ENCODE peak calls at places on chromosomes 6 and 20, in seven cellular contexts. J is K562, L is HCT116, F is SK-N-SH, M is HepG2, V is GM12878, O is H1. R is an unnamed sample.

GRCh38 chr20:63130654-63131577 is 85.0 kb downstream of the YTHDF1 start:
- DNase-seq in J (no peak), L (no peak), F (no peak), M (no peak), V (no peak), O (no peak), R (no peak)

GRCh38 chr20:48897298-48898044 is 24.0 kb upstream of the ARFGEF2 start:
- DNase-seq in J (no peak), L (peak; percentile 35), F (no peak), M (no peak), V (no peak), O (no peak), R (peak; percentile 45)

GRCh38 chr6:73942581-73942980 is 246.6 kb downstream of the CD109 start:
- DNase-seq in J (no peak), L (peak; percentile 59), F (no peak), M (peak; percentile 17), V (no peak), O (no peak), R (no peak)

GRCh38 chr6:44708208-44708607 is 320.7 kb downstream of the CDC5L start:
- DNase-seq in J (no peak), L (no peak), F (peak; percentile 38), M (no peak), V (no peak), O (no peak), R (no peak)

GRCh38 chr6:111591370-111591900 is 14.2 kb downstream of the TRAF3IP2 start:
- DNase-seq in J (peak; percentile 34), L (peak; percentile 92), F (peak; percentile 74), M (peak; percentile 88), V (no peak), O (no peak), R (no peak)

GRCh38 chr20:2659547-2659946 is 4.5 kb downstream of the IDH3B start:
- DNase-seq in J (no peak), L (no peak), F (no peak), M (no peak), V (no peak), O (no peak), R (no peak)

GRCh38 chr6:37994238-37994637 is 174.7 kb downstream of the ZFAND3 start:
- DNase-seq in J (no peak), L (no peak), F (no peak), M (no peak), V (no peak), O (no peak), R (no peak)

GRCh38 chr6:41237128-41237527 is 9.0 kb downstream of the TREML4 start:
- DNase-seq in J (no peak), L (no peak), F (no peak), M (no peak), V (no peak), O (no peak), R (no peak)

GRCh38 chr6:74570044-74570443 is 635.8 kb downstream of the COL12A1 start:
- DNase-seq in J (no peak), L (no peak), F (no peak), M (no peak), V (no peak), O (no peak), R (no peak)

GRCh38 chr6:54194067-54194466 is 82.8 kb downstream of the MLIP start:
- DNase-seq in J (no peak), L (peak; percentile 70), F (no peak), M (no peak), V (no peak), O (no peak), R (no peak)

GRCh38 chr6:50990750-50991446 is 172.2 kb downstream of the TFAP2B start:
- DNase-seq in J (peak; percentile 35), L (no peak), F (no peak), M (peak; percentile 11), V (no peak), O (no peak), R (no peak)

GRCh38 chr20:33658510-33658909 is 3.6 kb upstream of the C20orf144 start:
- DNase-seq in J (no peak), L (no peak), F (peak; percentile 31), M (no peak), V (no peak), O (no peak), R (no peak)

GRCh38 chr6:50714487-50715379 is 1.4 kb downstream of the TFAP2D start:
- DNase-seq in J (no peak), L (no peak), F (peak; percentile 71), M (no peak), V (no peak), O (peak; percentile 82), R (no peak)

GRCh38 chr6:129491436-129491835 is 218.5 kb downstream of the ARHGAP18 start:
- DNase-seq in J (no peak), L (no peak), F (no peak), M (no peak), V (no peak), O (no peak), R (no peak)

GRCh38 chr20:50613438-50614169 is 77.7 kb downstream of the RIPOR3 start:
- DNase-seq in J (no peak), L (no peak), F (no peak), M (no peak), V (no peak), O (no peak), R (no peak)

GRCh38 chr6:75397806-75398465 is 95.7 kb downstream of the FILIP1 start:
- DNase-seq in J (no peak), L (no peak), F (no peak), M (peak; percentile 26), V (no peak), O (no peak), R (peak; percentile 13)

GRCh38 chr6:27720607-27721580 is 191.3 kb downstream of the OR2B2 start:
- DNase-seq in J (peak; percentile 77), L (peak; percentile 87), F (no peak), M (peak; percentile 21), V (no peak), O (peak; percentile 90), R (no peak)

GRCh38 chr20:2364014-2364413 is 16.7 kb upstream of the TGM6 start:
- DNase-seq in J (no peak), L (no peak), F (no peak), M (no peak), V (no peak), O (no peak), R (no peak)

GRCh38 chr6:49151957-49152356 is 311.1 kb downstream of the MMUT start:
- DNase-seq in J (no peak), L (no peak), F (no peak), M (no peak), V (no peak), O (no peak), R (no peak)

GRCh38 chr20:6855074-6855473 is 87.6 kb downstream of the BMP2 start:
- DNase-seq in J (no peak), L (no peak), F (no peak), M (no peak), V (no peak), O (no peak), R (no peak)

GRCh38 chr6:167153523-167153959 is 4.2 kb downstream of the GPR31 start:
- DNase-seq in J (no peak), L (no peak), F (no peak), M (peak; percentile 15), V (peak; percentile 78), O (no peak), R (no peak)
- TF ChIP-seq JUND in J (no peak), L (no peak), F (no peak), M (no peak), V (peak; percentile 90), O (no peak), R (no peak)

DNA sequence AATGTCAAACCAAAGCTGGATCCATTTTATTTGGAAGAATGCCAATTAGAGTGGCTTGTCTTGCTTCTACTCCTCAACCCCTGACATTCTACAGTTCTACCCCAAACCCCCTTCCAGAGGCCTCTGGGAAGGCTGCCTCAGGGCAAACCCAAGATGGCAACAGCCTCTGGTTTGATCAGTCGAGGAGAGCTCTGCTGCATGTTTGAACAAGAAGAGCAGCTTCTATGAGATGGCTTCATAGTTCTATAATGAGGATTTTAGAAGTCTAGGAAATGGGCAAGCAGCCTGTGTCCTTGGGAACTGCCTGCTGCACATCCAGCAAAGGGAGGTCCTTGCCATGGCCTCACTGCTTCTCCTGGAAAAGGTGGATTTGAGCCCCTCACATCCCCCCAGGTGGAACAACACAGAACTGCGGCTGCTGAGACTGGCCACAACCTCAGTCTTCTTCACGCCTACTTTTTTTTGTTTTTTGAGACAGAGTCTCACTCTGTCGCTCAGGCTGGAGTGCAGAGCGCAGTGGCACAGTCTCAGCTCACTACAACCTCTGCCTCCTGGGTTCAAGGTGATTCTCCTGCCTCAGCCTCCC is 37.9 kb downstream of the ZC3H12D start:
- DNase-seq in J (no peak), L (no peak), F (no peak), M (no peak), V (no peak), O (no peak), R (no peak)
- TF ChIP-seq JUND in J (no peak), L (no peak), F (no peak), M (no peak), V (no peak), O (no peak), R (no peak)

DNA sequence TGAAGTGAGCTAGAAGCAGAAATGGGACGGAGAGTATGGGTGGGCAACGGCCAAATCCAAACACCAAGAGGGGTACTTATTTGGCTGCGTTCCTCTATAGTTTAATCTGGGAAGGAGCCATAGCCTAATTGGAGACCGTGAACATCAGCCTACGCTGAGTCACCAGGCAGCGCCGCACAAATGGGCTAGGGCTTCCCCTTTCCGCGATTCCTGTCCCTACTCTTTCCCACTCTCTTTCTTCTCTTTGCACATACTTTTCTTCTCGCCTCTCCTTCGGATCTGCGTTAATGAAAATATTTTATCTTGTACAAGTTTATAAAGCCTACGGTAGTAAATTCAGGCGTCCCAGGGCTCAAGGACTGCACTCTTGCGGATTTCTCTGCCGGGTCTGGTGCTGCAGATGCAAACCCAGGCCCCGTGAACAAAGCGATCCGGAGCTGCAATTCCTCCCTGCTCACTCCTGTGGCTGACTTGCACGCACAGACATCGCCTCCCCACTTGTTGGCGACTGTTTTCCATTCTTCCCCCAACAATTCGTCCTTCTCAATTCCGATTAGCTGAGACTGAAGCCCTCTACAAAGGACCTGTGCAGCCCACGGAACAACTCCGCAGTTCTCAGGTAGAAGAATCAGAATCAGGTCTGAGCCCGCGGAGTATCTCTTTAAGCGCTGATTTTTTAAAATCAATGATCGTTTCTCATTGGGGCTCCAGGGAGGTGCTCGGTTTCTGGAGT is 4.2 kb upstream of the TBX18 start:
- DNase-seq in J (peak; percentile 13), L (no peak), F (peak; percentile 29), M (no peak), V (no peak), O (peak; percentile 60), R (no peak)
- TF ChIP-seq JUND in J (no peak), L (no peak), F (peak; percentile 30), M (no peak), V (no peak), O (no peak), R (no peak)

GRCh38 chr6:154249499-154250298 is 106.9 kb downstream of the IPCEF1 start:
- DNase-seq in J (no peak), L (no peak), F (no peak), M (no peak), V (peak; percentile 92), O (no peak), R (no peak)
- TF ChIP-seq JUND in J (no peak), L (no peak), F (no peak), M (no peak), V (peak; percentile 45), O (no peak), R (no peak)

GRCh38 chr6:107786179-107786578 is 37.9 kb downstream of the SCML4 start:
- DNase-seq in J (no peak), L (no peak), F (no peak), M (no peak), V (no peak), O (peak; percentile 19), R (no peak)
- TF ChIP-seq JUND in J (no peak), L (no peak), F (no peak), M (no peak), V (no peak), O (no peak), R (no peak)

R was measured in T47D.